ENCODE peak calls at places on chromosomes 5 and 9, in seven cellular contexts. One of them, this sample, is unnamed.

GRCh38 chr5:10564838-10565784 is 1.2 kb downstream of the ANKRD33B start:
- DNase-seq in hepatocyte: no peak
- DNase-seq in HCT116: no peak
- DNase-seq in neuronal stem cell: no peak
- DNase-seq in CD4-positive, CD25-positive, alpha-beta regulatory T cell: no peak
- DNase-seq in uterus: no peak
- DNase-seq in brain microvascular endothelial cell: no peak
- DNase-seq in this sample: peak

GRCh38 chr5:131109540-131110255 is 55.4 kb downstream of the HINT1 start:
- DNase-seq in hepatocyte: peak
- DNase-seq in HCT116: peak
- DNase-seq in neuronal stem cell: peak
- DNase-seq in CD4-positive, CD25-positive, alpha-beta regulatory T cell: peak
- DNase-seq in uterus: no peak
- DNase-seq in brain microvascular endothelial cell: peak
- DNase-seq in this sample: peak

GRCh38 chr5:126182901-126183695 is 240.1 kb upstream of the GRAMD2B start:
- DNase-seq in hepatocyte: no peak
- DNase-seq in HCT116: no peak
- DNase-seq in neuronal stem cell: no peak
- DNase-seq in CD4-positive, CD25-positive, alpha-beta regulatory T cell: no peak
- DNase-seq in uterus: no peak
- DNase-seq in brain microvascular endothelial cell: no peak
- DNase-seq in this sample: no peak

GRCh38 chr9:102845847-102846246 is 149.3 kb upstream of the CYLC2 start:
- DNase-seq in hepatocyte: no peak
- DNase-seq in HCT116: no peak
- DNase-seq in neuronal stem cell: no peak
- DNase-seq in CD4-positive, CD25-positive, alpha-beta regulatory T cell: no peak
- DNase-seq in uterus: no peak
- DNase-seq in brain microvascular endothelial cell: no peak
- DNase-seq in this sample: no peak

GRCh38 chr5:168449166-168449565 is 37.1 kb upstream of the RARS1 start:
- DNase-seq in hepatocyte: no peak
- DNase-seq in HCT116: no peak
- DNase-seq in neuronal stem cell: no peak
- DNase-seq in CD4-positive, CD25-positive, alpha-beta regulatory T cell: no peak
- DNase-seq in uterus: no peak
- DNase-seq in brain microvascular endothelial cell: no peak
- DNase-seq in this sample: no peak

GRCh38 chr5:73820321-73820720 is 194.3 kb downstream of the ARHGEF28 start:
- DNase-seq in hepatocyte: no peak
- DNase-seq in HCT116: no peak
- DNase-seq in neuronal stem cell: no peak
- DNase-seq in CD4-positive, CD25-positive, alpha-beta regulatory T cell: no peak
- DNase-seq in uterus: no peak
- DNase-seq in brain microvascular endothelial cell: no peak
- DNase-seq in this sample: no peak

GRCh38 chr9:121609845-121610637 is 41.4 kb upstream of the DAB2IP start:
- DNase-seq in hepatocyte: peak
- DNase-seq in HCT116: peak
- DNase-seq in neuronal stem cell: no peak
- DNase-seq in CD4-positive, CD25-positive, alpha-beta regulatory T cell: no peak
- DNase-seq in uterus: peak
- DNase-seq in brain microvascular endothelial cell: peak
- DNase-seq in this sample: peak

GRCh38 chr5:90383903-90384302 is 25.7 kb downstream of the CETN3 start:
- DNase-seq in hepatocyte: no peak
- DNase-seq in HCT116: no peak
- DNase-seq in neuronal stem cell: no peak
- DNase-seq in CD4-positive, CD25-positive, alpha-beta regulatory T cell: no peak
- DNase-seq in uterus: no peak
- DNase-seq in brain microvascular endothelial cell: no peak
- DNase-seq in this sample: no peak

GRCh38 chr5:142025637-142026036 is 12.8 kb upstream of the GNPDA1 start:
- DNase-seq in hepatocyte: no peak
- DNase-seq in HCT116: no peak
- DNase-seq in neuronal stem cell: no peak
- DNase-seq in CD4-positive, CD25-positive, alpha-beta regulatory T cell: no peak
- DNase-seq in uterus: no peak
- DNase-seq in brain microvascular endothelial cell: no peak
- DNase-seq in this sample: no peak

GRCh38 chr5:146722361-146722779 is 156.2 kb downstream of the PPP2R2B start:
- DNase-seq in hepatocyte: peak
- DNase-seq in HCT116: no peak
- DNase-seq in neuronal stem cell: no peak
- DNase-seq in CD4-positive, CD25-positive, alpha-beta regulatory T cell: no peak
- DNase-seq in uterus: no peak
- DNase-seq in brain microvascular endothelial cell: no peak
- DNase-seq in this sample: no peak

GRCh38 chr5:53333160-53333559 is 147.3 kb upstream of the FST start:
- DNase-seq in hepatocyte: no peak
- DNase-seq in HCT116: no peak
- DNase-seq in neuronal stem cell: no peak
- DNase-seq in CD4-positive, CD25-positive, alpha-beta regulatory T cell: no peak
- DNase-seq in uterus: no peak
- DNase-seq in brain microvascular endothelial cell: no peak
- DNase-seq in this sample: no peak

GRCh38 chr9:98328141-98328540 is 72.7 kb upstream of the TBC1D2 start:
- DNase-seq in hepatocyte: no peak
- DNase-seq in HCT116: no peak
- DNase-seq in neuronal stem cell: no peak
- DNase-seq in CD4-positive, CD25-positive, alpha-beta regulatory T cell: no peak
- DNase-seq in uterus: no peak
- DNase-seq in brain microvascular endothelial cell: no peak
- DNase-seq in this sample: no peak

GRCh38 chr9:98329281-98329680 is 73.8 kb upstream of the TBC1D2 start:
- DNase-seq in hepatocyte: no peak
- DNase-seq in HCT116: no peak
- DNase-seq in neuronal stem cell: no peak
- DNase-seq in CD4-positive, CD25-positive, alpha-beta regulatory T cell: no peak
- DNase-seq in uterus: no peak
- DNase-seq in brain microvascular endothelial cell: no peak
- DNase-seq in this sample: no peak

GRCh38 chr9:98327249-98327561 is 71.8 kb upstream of the TBC1D2 start:
- DNase-seq in hepatocyte: no peak
- DNase-seq in HCT116: no peak
- DNase-seq in neuronal stem cell: no peak
- DNase-seq in CD4-positive, CD25-positive, alpha-beta regulatory T cell: no peak
- DNase-seq in uterus: no peak
- DNase-seq in brain microvascular endothelial cell: no peak
- DNase-seq in this sample: no peak

GRCh38 chr9:98329904-98330303 is 74.5 kb upstream of the TBC1D2 start:
- DNase-seq in hepatocyte: no peak
- DNase-seq in HCT116: no peak
- DNase-seq in neuronal stem cell: no peak
- DNase-seq in CD4-positive, CD25-positive, alpha-beta regulatory T cell: no peak
- DNase-seq in uterus: no peak
- DNase-seq in brain microvascular endothelial cell: no peak
- DNase-seq in this sample: no peak

DNA sequence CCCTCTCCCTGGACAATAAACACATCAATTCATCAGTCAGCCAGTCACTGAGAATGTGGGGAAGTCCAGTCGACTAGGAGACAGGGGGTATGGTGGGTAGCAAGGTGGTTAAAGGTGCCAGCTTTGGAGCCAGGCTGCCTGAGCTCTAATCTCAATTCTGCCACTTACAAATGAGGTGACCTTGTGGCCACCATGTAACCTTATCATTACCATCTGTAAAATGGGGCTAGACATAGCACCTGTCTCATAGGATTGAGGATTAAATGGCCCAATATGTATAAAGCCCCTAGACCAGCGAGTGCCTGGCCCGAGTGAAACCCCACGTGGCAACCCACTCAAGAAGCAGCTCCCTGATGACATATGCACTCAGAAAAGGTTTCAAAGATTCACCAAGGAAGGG is 73.3 kb upstream of the TBC1D2 start:
- DNase-seq in hepatocyte: no peak
- DNase-seq in HCT116: no peak
- DNase-seq in neuronal stem cell: no peak
- DNase-seq in CD4-positive, CD25-positive, alpha-beta regulatory T cell: no peak
- DNase-seq in uterus: no peak
- DNase-seq in brain microvascular endothelial cell: no peak
- DNase-seq in this sample: no peak
- H3K27ac ChIP-seq in hepatocyte: no peak
- H3K27ac ChIP-seq in HCT116: no peak
- H3K27ac ChIP-seq in neuronal stem cell: no peak
- H3K27ac ChIP-seq in CD4-positive, CD25-positive, alpha-beta regulatory T cell: no peak
- H3K27ac ChIP-seq in uterus: no peak
- H3K27ac ChIP-seq in brain microvascular endothelial cell: no peak
- H3K27ac ChIP-seq in this sample: no peak

GRCh38 chr9:76717176-76717575 is 47.1 kb upstream of the PCA3 start:
- DNase-seq in hepatocyte: no peak
- DNase-seq in HCT116: no peak
- DNase-seq in neuronal stem cell: no peak
- DNase-seq in CD4-positive, CD25-positive, alpha-beta regulatory T cell: no peak
- DNase-seq in uterus: no peak
- DNase-seq in brain microvascular endothelial cell: no peak
- DNase-seq in this sample: no peak
- H3K27ac ChIP-seq in hepatocyte: peak
- H3K27ac ChIP-seq in HCT116: no peak
- H3K27ac ChIP-seq in neuronal stem cell: no peak
- H3K27ac ChIP-seq in CD4-positive, CD25-positive, alpha-beta regulatory T cell: no peak
- H3K27ac ChIP-seq in uterus: no peak
- H3K27ac ChIP-seq in brain microvascular endothelial cell: no peak
- H3K27ac ChIP-seq in this sample: no peak

DNA sequence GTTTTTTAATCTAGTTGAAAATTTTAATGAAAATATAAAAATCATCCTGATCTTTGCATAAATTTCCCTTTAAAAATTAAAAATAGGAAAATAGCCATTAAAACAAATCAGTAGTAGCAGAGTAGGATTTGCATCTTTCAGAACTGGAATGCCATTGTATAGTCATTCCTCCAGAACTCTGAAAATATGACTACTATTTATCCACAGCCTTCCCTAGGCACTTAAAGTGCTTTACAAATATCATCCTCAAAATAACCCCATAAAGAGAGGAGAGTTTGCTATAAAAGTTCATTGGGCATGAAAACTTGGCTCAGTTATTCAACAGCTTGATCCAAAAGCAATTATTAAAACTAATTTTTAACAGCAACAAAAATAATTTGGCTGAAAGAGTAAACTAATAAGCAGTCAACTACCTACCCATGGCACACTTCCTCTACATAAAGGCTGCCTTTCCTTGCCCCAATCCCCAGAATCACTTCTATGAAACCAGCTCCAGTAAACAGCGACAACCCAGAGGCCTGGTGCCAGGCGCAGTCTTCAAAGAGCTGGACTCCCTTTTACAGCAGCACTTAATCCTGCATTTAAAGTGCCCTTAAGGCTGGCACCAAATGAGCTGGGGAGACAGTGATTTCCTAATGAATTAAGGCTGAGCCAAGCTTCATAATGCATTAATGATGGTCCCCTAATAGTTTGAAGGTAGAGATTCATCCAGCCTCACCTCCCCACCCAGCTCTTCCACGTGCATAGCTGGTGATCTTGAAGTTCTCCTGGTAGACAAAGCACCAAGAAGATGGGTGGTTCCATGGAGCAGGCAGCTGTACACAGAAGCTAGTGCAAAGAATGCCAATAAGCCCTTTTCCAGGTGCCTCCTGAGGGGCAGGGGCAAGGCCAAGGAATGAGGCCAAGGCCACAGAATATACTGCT is 36.1 kb downstream of the LHFPL2 start:
- DNase-seq in hepatocyte: no peak
- DNase-seq in HCT116: no peak
- DNase-seq in neuronal stem cell: no peak
- DNase-seq in CD4-positive, CD25-positive, alpha-beta regulatory T cell: no peak
- DNase-seq in uterus: no peak
- DNase-seq in brain microvascular endothelial cell: no peak
- DNase-seq in this sample: no peak
- H3K27ac ChIP-seq in hepatocyte: no peak
- H3K27ac ChIP-seq in HCT116: no peak
- H3K27ac ChIP-seq in neuronal stem cell: no peak
- H3K27ac ChIP-seq in CD4-positive, CD25-positive, alpha-beta regulatory T cell: no peak
- H3K27ac ChIP-seq in uterus: peak
- H3K27ac ChIP-seq in brain microvascular endothelial cell: no peak
- H3K27ac ChIP-seq in this sample: no peak

DNA sequence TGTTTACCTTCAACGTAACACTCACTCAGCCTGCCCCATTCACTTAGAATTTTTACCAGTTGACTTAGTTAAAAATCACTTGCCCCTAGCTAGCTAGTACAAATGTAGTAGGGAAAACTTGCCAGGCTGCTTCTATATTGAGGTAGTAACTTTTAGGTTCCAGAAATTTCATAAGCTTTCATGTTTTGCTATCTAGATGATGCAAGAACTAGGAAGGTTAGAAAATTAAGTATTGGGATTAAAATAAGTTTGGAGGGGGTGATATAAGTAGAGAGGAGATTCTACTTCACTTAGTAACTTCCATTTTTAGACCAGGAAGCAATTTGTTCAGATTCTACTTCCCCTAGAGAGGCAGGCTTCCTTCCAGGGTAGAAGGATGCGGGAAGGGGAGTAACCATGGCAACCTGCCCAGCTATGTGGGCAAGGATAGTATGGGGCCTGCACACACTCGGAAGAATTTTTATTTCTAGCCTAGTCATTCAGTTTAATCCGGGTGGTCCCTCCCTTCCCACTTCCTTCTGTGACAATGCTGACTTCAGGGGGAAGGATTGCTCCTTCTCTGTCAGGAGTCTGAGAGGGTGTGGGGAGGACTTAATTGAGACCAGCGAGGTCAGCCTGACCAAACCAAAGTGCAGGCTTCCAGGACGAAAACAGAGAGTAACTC is 4.2 kb downstream of the DAB2 start:
- DNase-seq in hepatocyte: peak
- DNase-seq in HCT116: no peak
- DNase-seq in neuronal stem cell: no peak
- DNase-seq in CD4-positive, CD25-positive, alpha-beta regulatory T cell: no peak
- DNase-seq in uterus: peak
- DNase-seq in brain microvascular endothelial cell: peak
- DNase-seq in this sample: peak
- H3K27ac ChIP-seq in hepatocyte: peak
- H3K27ac ChIP-seq in HCT116: no peak
- H3K27ac ChIP-seq in neuronal stem cell: no peak
- H3K27ac ChIP-seq in CD4-positive, CD25-positive, alpha-beta regulatory T cell: no peak
- H3K27ac ChIP-seq in uterus: peak
- H3K27ac ChIP-seq in brain microvascular endothelial cell: peak
- H3K27ac ChIP-seq in this sample: peak

DNA sequence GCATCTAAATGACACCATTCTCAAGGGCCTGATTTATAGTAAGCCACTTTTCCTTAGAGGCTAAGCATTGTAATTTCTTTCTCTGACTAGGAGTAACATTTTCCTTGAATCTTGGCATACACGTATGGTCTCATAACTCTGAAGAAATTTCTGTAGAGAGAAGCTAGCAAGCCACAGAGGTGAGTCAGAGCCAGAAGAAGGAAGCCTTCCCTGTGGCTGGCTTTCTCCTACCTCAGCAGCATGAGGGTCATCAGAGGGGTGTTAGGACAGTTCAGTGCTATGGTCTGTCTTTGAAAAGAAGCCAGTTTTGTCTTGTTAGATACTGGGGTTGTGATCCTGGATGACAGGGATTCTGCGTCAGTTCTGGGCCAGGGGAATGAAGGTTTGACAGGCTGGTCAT is 3.2 kb downstream of the SNX30 start:
- DNase-seq in hepatocyte: peak
- DNase-seq in HCT116: peak
- DNase-seq in neuronal stem cell: no peak
- DNase-seq in CD4-positive, CD25-positive, alpha-beta regulatory T cell: no peak
- DNase-seq in uterus: peak
- DNase-seq in brain microvascular endothelial cell: peak
- DNase-seq in this sample: no peak
- H3K27ac ChIP-seq in hepatocyte: peak
- H3K27ac ChIP-seq in HCT116: peak
- H3K27ac ChIP-seq in neuronal stem cell: no peak
- H3K27ac ChIP-seq in CD4-positive, CD25-positive, alpha-beta regulatory T cell: no peak
- H3K27ac ChIP-seq in uterus: peak
- H3K27ac ChIP-seq in brain microvascular endothelial cell: peak
- H3K27ac ChIP-seq in this sample: no peak

GRCh38 chr9:123357748-123358059 is 1.7 kb downstream of the CRB2 start:
- DNase-seq in hepatocyte: no peak
- DNase-seq in HCT116: no peak
- DNase-seq in neuronal stem cell: no peak
- DNase-seq in CD4-positive, CD25-positive, alpha-beta regulatory T cell: no peak
- DNase-seq in uterus: no peak
- DNase-seq in brain microvascular endothelial cell: no peak
- DNase-seq in this sample: no peak
- H3K27ac ChIP-seq in hepatocyte: no peak
- H3K27ac ChIP-seq in HCT116: no peak
- H3K27ac ChIP-seq in neuronal stem cell: peak
- H3K27ac ChIP-seq in CD4-positive, CD25-positive, alpha-beta regulatory T cell: no peak
- H3K27ac ChIP-seq in uterus: no peak
- H3K27ac ChIP-seq in brain microvascular endothelial cell: no peak
- H3K27ac ChIP-seq in this sample: no peak

This sample was measured in heart right ventricle.